ENCODE peak calls at places on chromosomes 7 and 10, in four cellular contexts. P is A549, F is neural crest cell, I is cardiac fibroblast. Z is an unnamed sample.

GRCh38 chr7:55211721-55212120 is 153.4 kb upstream of the LANCL2 start:
- DNase-seq in P (no peak), F (no peak), I (no peak), Z (no peak)

GRCh38 chr7:10412426-10413019 is 561.1 kb upstream of the PHF14 start:
- DNase-seq in P (peak; percentile 3), F (peak; percentile 33), I (peak; percentile 52), Z (peak; percentile 54)

GRCh38 chr10:76022366-76022765 is 590.9 kb downstream of the LRMDA start:
- DNase-seq in P (no peak), F (no peak), I (no peak), Z (no peak)

GRCh38 chr7:70669859-70670258 is 462.1 kb upstream of the GALNT17 start:
- DNase-seq in P (no peak), F (no peak), I (no peak), Z (no peak)

GRCh38 chr7:1676550-1677071 is 6.5 kb downstream of the ELFN1 start:
- DNase-seq in P (no peak), F (no peak), I (no peak), Z (no peak)

GRCh38 chr10:73781548-73781878 is 335 bp upstream of the CHCHD1 start:
- DNase-seq in P (no peak), F (no peak), I (no peak), Z (no peak)

GRCh38 chr10:61640876-61641275 is 21.9 kb upstream of the CABCOCO1 start:
- DNase-seq in P (no peak), F (no peak), I (no peak), Z (no peak)

GRCh38 chr10:31620236-31621151 is 301.5 kb downstream of the ZEB1 start:
- DNase-seq in P (peak; percentile 43), F (no peak), I (peak; percentile 66), Z (no peak)

GRCh38 chr7:143289421-143289820 is 1.3 kb downstream of the CASP2 start:
- DNase-seq in P (no peak), F (no peak), I (peak; percentile 30), Z (no peak)

DNA sequence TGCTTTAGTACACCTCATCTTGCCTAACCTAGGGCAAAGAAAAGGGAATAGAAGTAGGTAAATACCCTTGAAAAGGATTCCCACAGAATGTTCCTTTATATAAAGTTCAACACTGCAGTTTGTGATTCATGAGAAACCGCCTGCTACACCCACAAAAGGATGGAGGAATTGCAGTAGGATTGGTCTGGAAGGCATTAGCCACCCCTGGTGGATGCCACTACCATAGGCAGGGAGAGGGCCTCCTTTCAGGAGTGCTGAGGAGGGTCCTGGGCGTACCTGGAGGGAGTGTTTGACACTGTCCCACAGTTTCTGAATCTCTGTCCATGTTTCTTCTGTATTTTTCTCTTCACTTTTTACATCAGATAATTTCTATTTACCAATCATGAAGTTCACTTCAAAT is 221.8 kb upstream of the TMEM72 start:
- DNase-seq in P (no peak), F (no peak), I (peak; percentile 38), Z (no peak)
- TF ChIP-seq CTCF in P (no peak), F (no peak), I (peak; percentile 48), Z (no peak)

GRCh38 chr7:141161959-141162547 is 88.2 kb downstream of the TMEM178B start:
- DNase-seq in P (no peak), F (no peak), I (no peak), Z (no peak)
- TF ChIP-seq CTCF in P (no peak), F (no peak), I (no peak), Z (no peak)

GRCh38 chr10:102113261-102113955 is 6.8 kb downstream of the LDB1 start:
- DNase-seq in P (no peak), F (no peak), I (no peak), Z (no peak)

GRCh38 chr10:102114861-102115618 is 5.1 kb downstream of the LDB1 start:
- DNase-seq in P (peak; percentile 76), F (peak; percentile 79), I (peak; percentile 73), Z (peak; percentile 97)

GRCh38 chr10:102113956-102114857 is 6.0 kb downstream of the LDB1 start:
- DNase-seq in P (no peak), F (no peak), I (no peak), Z (no peak)

GRCh38 chr10:102111276-102111675 is 8.9 kb downstream of the LDB1 start:
- DNase-seq in P (no peak), F (no peak), I (no peak), Z (no peak)

DNA sequence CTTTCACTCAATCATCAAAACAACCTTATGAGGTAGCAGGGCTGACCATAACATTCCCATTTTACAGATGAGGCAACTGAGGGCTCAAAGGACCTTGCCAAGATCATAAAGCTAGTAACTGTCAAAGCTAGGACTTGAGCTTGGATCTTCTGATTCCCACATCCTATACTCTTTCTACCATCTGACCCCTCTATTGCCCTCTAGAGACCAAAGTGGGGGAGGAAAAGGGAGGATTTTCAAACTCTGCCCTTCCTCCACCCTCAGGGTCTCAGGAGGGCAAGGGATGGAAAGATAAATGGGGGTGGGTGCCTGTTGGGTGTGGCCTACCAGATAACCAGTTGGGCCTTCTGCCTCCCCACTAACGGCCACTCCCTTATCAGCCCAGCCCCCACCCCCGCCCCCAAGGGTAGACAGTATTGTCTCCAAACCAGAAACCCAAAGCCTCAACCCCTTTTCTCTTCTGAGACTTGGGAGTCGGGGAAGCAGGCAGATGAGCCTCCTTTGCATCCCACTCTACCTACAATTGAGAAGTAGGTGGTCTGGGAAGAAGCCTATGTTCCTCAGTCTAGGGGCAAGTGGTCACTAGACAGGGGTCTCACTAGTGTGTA is 7.9 kb downstream of the LDB1 start:
- DNase-seq in P (no peak), F (no peak), I (no peak), Z (peak; percentile 40)
- TF ChIP-seq CTCF in P (no peak), F (peak; percentile 42), I (peak; percentile 27), Z (no peak)

GRCh38 chr7:158442260-158442659 is 145.4 kb downstream of the PTPRN2 start:
- DNase-seq in P (peak; percentile 41), F (no peak), I (no peak), Z (no peak)
- TF ChIP-seq CTCF in P (no peak), F (peak; percentile 57), I (peak; percentile 11), Z (peak; percentile 26)